ENCODE peak calls at places on chromosomes 3 and 15, in ten cellular contexts. One of them, this sample, is unnamed.

GRCh38 chr3:194281306-194281705 is 69.8 kb downstream of the CPN2 start:
- DNase-seq in adrenal gland: no peak
- DNase-seq in left lung: no peak
- DNase-seq in AG04450: no peak
- DNase-seq in kidney epithelial cell: no peak
- DNase-seq in neural progenitor cell: no peak
- DNase-seq in GM23338: no peak
- DNase-seq in lower leg skin: peak; percentile 66
- DNase-seq in foreskin fibroblast: no peak
- DNase-seq in pancreas: peak; percentile 31
- DNase-seq in this sample: no peak

GRCh38 chr3:155323063-155323666 is 29.7 kb upstream of the STRIT1 start:
- DNase-seq in adrenal gland: peak; percentile 9
- DNase-seq in left lung: no peak
- DNase-seq in AG04450: peak; percentile 64
- DNase-seq in kidney epithelial cell: peak; percentile 45
- DNase-seq in neural progenitor cell: peak; percentile 80
- DNase-seq in GM23338: peak; percentile 90
- DNase-seq in lower leg skin: no peak
- DNase-seq in foreskin fibroblast: peak; percentile 90
- DNase-seq in pancreas: no peak
- DNase-seq in this sample: peak; percentile 74

GRCh38 chr3:129934234-129935123 is 40.0 kb upstream of the TRH start:
- DNase-seq in adrenal gland: peak; percentile 13
- DNase-seq in left lung: no peak
- DNase-seq in AG04450: no peak
- DNase-seq in kidney epithelial cell: no peak
- DNase-seq in neural progenitor cell: peak; percentile 65
- DNase-seq in GM23338: peak; percentile 68
- DNase-seq in lower leg skin: no peak
- DNase-seq in foreskin fibroblast: peak; percentile 59
- DNase-seq in pancreas: no peak
- DNase-seq in this sample: no peak

GRCh38 chr3:109050591-109051167 is 67.3 kb downstream of the MORC1 start:
- DNase-seq in adrenal gland: peak; percentile 10
- DNase-seq in left lung: no peak
- DNase-seq in AG04450: no peak
- DNase-seq in kidney epithelial cell: no peak
- DNase-seq in neural progenitor cell: peak; percentile 16
- DNase-seq in GM23338: peak; percentile 48
- DNase-seq in lower leg skin: no peak
- DNase-seq in foreskin fibroblast: peak; percentile 0
- DNase-seq in pancreas: no peak
- DNase-seq in this sample: no peak

GRCh38 chr3:184597783-184598182 is 36.2 kb downstream of the EPHB3 start:
- DNase-seq in adrenal gland: no peak
- DNase-seq in left lung: no peak
- DNase-seq in AG04450: no peak
- DNase-seq in kidney epithelial cell: no peak
- DNase-seq in neural progenitor cell: no peak
- DNase-seq in GM23338: no peak
- DNase-seq in lower leg skin: no peak
- DNase-seq in foreskin fibroblast: no peak
- DNase-seq in pancreas: no peak
- DNase-seq in this sample: no peak

GRCh38 chr15:77075528-77075927 is 4.6 kb upstream of the TSPAN3 start:
- DNase-seq in adrenal gland: peak; percentile 70
- DNase-seq in left lung: no peak
- DNase-seq in AG04450: no peak
- DNase-seq in kidney epithelial cell: no peak
- DNase-seq in neural progenitor cell: no peak
- DNase-seq in GM23338: no peak
- DNase-seq in lower leg skin: no peak
- DNase-seq in foreskin fibroblast: no peak
- DNase-seq in pancreas: no peak
- DNase-seq in this sample: no peak

GRCh38 chr15:53448215-53449001 is 311.1 kb downstream of the WDR72 start:
- DNase-seq in adrenal gland: peak; percentile 8
- DNase-seq in left lung: no peak
- DNase-seq in AG04450: no peak
- DNase-seq in kidney epithelial cell: no peak
- DNase-seq in neural progenitor cell: peak; percentile 52
- DNase-seq in GM23338: no peak
- DNase-seq in lower leg skin: no peak
- DNase-seq in foreskin fibroblast: no peak
- DNase-seq in pancreas: no peak
- DNase-seq in this sample: no peak

GRCh38 chr3:133152056-133152455 is 113.9 kb downstream of the TMEM108 start:
- DNase-seq in adrenal gland: no peak
- DNase-seq in left lung: no peak
- DNase-seq in AG04450: no peak
- DNase-seq in kidney epithelial cell: no peak
- DNase-seq in neural progenitor cell: no peak
- DNase-seq in GM23338: no peak
- DNase-seq in lower leg skin: no peak
- DNase-seq in foreskin fibroblast: no peak
- DNase-seq in pancreas: no peak
- DNase-seq in this sample: no peak

GRCh38 chr15:32919749-32920414 is 202.1 kb downstream of the GREM1 start:
- DNase-seq in adrenal gland: no peak
- DNase-seq in left lung: no peak
- DNase-seq in AG04450: peak; percentile 94
- DNase-seq in kidney epithelial cell: peak; percentile 44
- DNase-seq in neural progenitor cell: no peak
- DNase-seq in GM23338: no peak
- DNase-seq in lower leg skin: no peak
- DNase-seq in foreskin fibroblast: peak; percentile 95
- DNase-seq in pancreas: no peak
- DNase-seq in this sample: peak; percentile 97
- H3K4me3 ChIP-seq in adrenal gland: no peak overlapping the region
- H3K4me3 ChIP-seq in left lung: no peak overlapping the region
- H3K4me3 ChIP-seq in AG04450: no peak overlapping the region
- H3K4me3 ChIP-seq in kidney epithelial cell: no peak overlapping the region
- H3K4me3 ChIP-seq in neural progenitor cell: no peak overlapping the region
- H3K4me3 ChIP-seq in GM23338: no peak overlapping the region
- H3K4me3 ChIP-seq in lower leg skin: no peak overlapping the region
- H3K4me3 ChIP-seq in foreskin fibroblast: no peak overlapping the region
- H3K4me3 ChIP-seq in pancreas: no peak overlapping the region
- H3K4me3 ChIP-seq in this sample: no peak overlapping the region

GRCh38 chr3:24447836-24448235 is 46.8 kb downstream of the THRB start:
- DNase-seq in adrenal gland: no peak
- DNase-seq in left lung: no peak
- DNase-seq in AG04450: no peak
- DNase-seq in kidney epithelial cell: no peak
- DNase-seq in neural progenitor cell: no peak
- DNase-seq in GM23338: no peak
- DNase-seq in lower leg skin: no peak
- DNase-seq in foreskin fibroblast: no peak
- DNase-seq in pancreas: no peak
- DNase-seq in this sample: no peak

GRCh38 chr3:24451461-24452099 is 43.1 kb downstream of the THRB start:
- DNase-seq in adrenal gland: peak; percentile 20
- DNase-seq in left lung: no peak
- DNase-seq in AG04450: no peak
- DNase-seq in kidney epithelial cell: no peak
- DNase-seq in neural progenitor cell: no peak
- DNase-seq in GM23338: no peak
- DNase-seq in lower leg skin: no peak
- DNase-seq in foreskin fibroblast: peak; percentile 48
- DNase-seq in pancreas: no peak
- DNase-seq in this sample: no peak

GRCh38 chr3:24454393-24454792 is 40.3 kb downstream of the THRB start:
- DNase-seq in adrenal gland: no peak
- DNase-seq in left lung: no peak
- DNase-seq in AG04450: no peak
- DNase-seq in kidney epithelial cell: no peak
- DNase-seq in neural progenitor cell: no peak
- DNase-seq in GM23338: no peak
- DNase-seq in lower leg skin: no peak
- DNase-seq in foreskin fibroblast: no peak
- DNase-seq in pancreas: no peak
- DNase-seq in this sample: no peak

GRCh38 chr3:24446032-24446431 is 48.6 kb downstream of the THRB start:
- DNase-seq in adrenal gland: no peak
- DNase-seq in left lung: no peak
- DNase-seq in AG04450: no peak
- DNase-seq in kidney epithelial cell: no peak
- DNase-seq in neural progenitor cell: no peak
- DNase-seq in GM23338: no peak
- DNase-seq in lower leg skin: no peak
- DNase-seq in foreskin fibroblast: no peak
- DNase-seq in pancreas: no peak
- DNase-seq in this sample: no peak

DNA sequence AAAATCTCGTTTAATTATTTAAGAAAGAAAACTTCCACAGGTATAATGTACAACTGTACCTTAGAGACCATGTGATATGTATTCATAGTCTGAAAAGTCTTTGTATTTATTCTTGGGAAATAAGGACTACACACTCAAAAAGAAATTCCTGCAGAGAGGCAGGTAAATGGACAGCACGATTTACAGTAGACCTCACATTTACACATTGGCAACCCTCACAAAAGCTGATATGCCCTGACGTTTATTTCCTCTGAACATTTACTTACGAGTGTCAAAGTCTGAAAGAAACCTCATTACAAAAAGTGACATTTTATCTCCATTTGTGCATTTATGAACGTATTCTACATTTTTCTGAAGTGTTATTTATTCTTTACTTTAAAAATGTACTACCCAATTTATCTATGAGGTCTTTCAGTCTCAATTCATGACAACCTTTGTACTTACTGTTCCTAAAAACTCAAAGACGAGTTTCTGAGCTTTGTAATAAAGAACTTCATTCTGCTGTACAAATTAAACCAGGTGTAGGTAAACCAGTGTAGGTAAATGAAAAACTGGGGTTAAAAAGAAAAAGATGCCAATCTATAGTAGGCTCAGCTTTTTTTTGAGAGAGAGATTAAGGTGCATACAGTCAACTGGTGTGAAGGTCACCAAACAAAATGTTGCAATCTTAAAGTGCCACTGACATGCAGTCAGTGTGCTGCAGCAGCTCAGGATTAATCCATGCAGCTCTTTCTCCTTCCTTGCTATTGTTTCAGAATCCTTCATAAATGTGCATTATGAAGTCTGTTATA is 44.3 kb downstream of the THRB start:
- DNase-seq in adrenal gland: peak; percentile 32
- DNase-seq in left lung: no peak
- DNase-seq in AG04450: no peak
- DNase-seq in kidney epithelial cell: no peak
- DNase-seq in neural progenitor cell: no peak
- DNase-seq in GM23338: no peak
- DNase-seq in lower leg skin: no peak
- DNase-seq in foreskin fibroblast: no peak
- DNase-seq in pancreas: no peak
- DNase-seq in this sample: no peak
- H3K4me3 ChIP-seq in adrenal gland: no peak overlapping the region
- H3K4me3 ChIP-seq in left lung: no peak overlapping the region
- H3K4me3 ChIP-seq in AG04450: no peak overlapping the region
- H3K4me3 ChIP-seq in kidney epithelial cell: no peak overlapping the region
- H3K4me3 ChIP-seq in neural progenitor cell: no peak overlapping the region
- H3K4me3 ChIP-seq in GM23338: no peak overlapping the region
- H3K4me3 ChIP-seq in lower leg skin: no peak overlapping the region
- H3K4me3 ChIP-seq in foreskin fibroblast: no peak overlapping the region
- H3K4me3 ChIP-seq in pancreas: no peak overlapping the region
- H3K4me3 ChIP-seq in this sample: no peak overlapping the region

GRCh38 chr3:172513488-172513887 is 9.7 kb downstream of the TNFSF10 start:
- DNase-seq in adrenal gland: no peak
- DNase-seq in left lung: no peak
- DNase-seq in AG04450: peak; percentile 48
- DNase-seq in kidney epithelial cell: no peak
- DNase-seq in neural progenitor cell: no peak
- DNase-seq in GM23338: no peak
- DNase-seq in lower leg skin: no peak
- DNase-seq in foreskin fibroblast: no peak
- DNase-seq in pancreas: no peak
- DNase-seq in this sample: no peak

GRCh38 chr3:172511783-172512357 is 11.4 kb downstream of the TNFSF10 start:
- DNase-seq in adrenal gland: no peak
- DNase-seq in left lung: no peak
- DNase-seq in AG04450: no peak
- DNase-seq in kidney epithelial cell: no peak
- DNase-seq in neural progenitor cell: no peak
- DNase-seq in GM23338: no peak
- DNase-seq in lower leg skin: no peak
- DNase-seq in foreskin fibroblast: no peak
- DNase-seq in pancreas: no peak
- DNase-seq in this sample: no peak

GRCh38 chr3:172514678-172515077 is 8.6 kb downstream of the TNFSF10 start:
- DNase-seq in adrenal gland: no peak
- DNase-seq in left lung: no peak
- DNase-seq in AG04450: no peak
- DNase-seq in kidney epithelial cell: no peak
- DNase-seq in neural progenitor cell: no peak
- DNase-seq in GM23338: peak; percentile 21
- DNase-seq in lower leg skin: no peak
- DNase-seq in foreskin fibroblast: no peak
- DNase-seq in pancreas: no peak
- DNase-seq in this sample: no peak

GRCh38 chr3:172515130-172515918 is 7.9 kb downstream of the TNFSF10 start:
- DNase-seq in adrenal gland: no peak
- DNase-seq in left lung: no peak
- DNase-seq in AG04450: no peak
- DNase-seq in kidney epithelial cell: no peak
- DNase-seq in neural progenitor cell: no peak
- DNase-seq in GM23338: no peak
- DNase-seq in lower leg skin: no peak
- DNase-seq in foreskin fibroblast: no peak
- DNase-seq in pancreas: no peak
- DNase-seq in this sample: no peak

DNA sequence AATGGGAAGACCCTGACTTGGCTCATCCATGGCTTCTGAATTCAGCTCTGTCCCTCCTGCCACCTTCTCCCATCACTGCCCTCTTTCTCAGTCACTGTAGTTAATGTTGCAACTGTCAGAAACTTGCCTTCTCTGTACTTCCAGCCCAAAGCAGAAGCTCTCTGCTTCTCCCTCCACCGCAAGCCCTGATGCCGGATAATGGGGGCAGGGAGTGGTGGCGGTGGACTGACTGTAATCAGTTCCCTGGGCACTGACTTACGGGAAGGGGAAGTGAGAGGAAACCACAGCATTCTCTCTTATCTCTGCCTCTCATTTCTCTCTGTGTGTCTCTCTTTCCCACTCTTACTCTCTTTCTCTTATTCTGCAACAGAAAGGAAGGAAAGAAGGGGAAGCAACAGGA is 10.9 kb downstream of the TNFSF10 start:
- DNase-seq in adrenal gland: peak; percentile 52
- DNase-seq in left lung: peak; percentile 86
- DNase-seq in AG04450: no peak
- DNase-seq in kidney epithelial cell: no peak
- DNase-seq in neural progenitor cell: no peak
- DNase-seq in GM23338: no peak
- DNase-seq in lower leg skin: no peak
- DNase-seq in foreskin fibroblast: no peak
- DNase-seq in pancreas: no peak
- DNase-seq in this sample: no peak
- H3K4me3 ChIP-seq in adrenal gland: no peak overlapping the region
- H3K4me3 ChIP-seq in left lung: peak overlapping the region; percentile 1
- H3K4me3 ChIP-seq in AG04450: no peak overlapping the region
- H3K4me3 ChIP-seq in kidney epithelial cell: no peak overlapping the region
- H3K4me3 ChIP-seq in neural progenitor cell: no peak overlapping the region
- H3K4me3 ChIP-seq in GM23338: no peak overlapping the region
- H3K4me3 ChIP-seq in lower leg skin: no peak overlapping the region
- H3K4me3 ChIP-seq in foreskin fibroblast: no peak overlapping the region
- H3K4me3 ChIP-seq in pancreas: no peak overlapping the region
- H3K4me3 ChIP-seq in this sample: no peak overlapping the region

DNA sequence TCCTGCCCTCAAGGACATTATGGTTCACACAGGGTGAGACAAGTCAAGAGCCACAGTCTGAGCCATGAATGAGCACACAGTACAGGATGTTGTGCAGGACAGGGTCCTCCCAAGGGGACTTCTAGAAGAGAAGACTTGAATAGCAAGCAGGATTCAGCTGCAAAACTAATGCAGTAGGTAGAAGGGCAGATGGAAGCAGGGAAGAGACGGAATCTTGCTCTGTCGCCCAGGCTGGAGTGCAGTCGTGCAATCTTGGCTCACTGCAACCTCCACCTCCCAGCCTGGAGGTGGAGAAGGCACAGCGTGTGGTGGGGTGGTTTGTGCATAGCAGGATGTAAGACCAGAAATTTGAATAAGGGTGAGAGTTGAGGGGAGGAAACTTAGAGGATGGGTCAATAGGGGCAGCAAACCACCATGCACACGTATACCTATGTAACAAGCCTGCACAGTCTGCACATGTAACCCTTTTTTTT is 8.0 kb downstream of the BCL2L10 start:
- DNase-seq in adrenal gland: no peak
- DNase-seq in left lung: no peak
- DNase-seq in AG04450: no peak
- DNase-seq in kidney epithelial cell: no peak
- DNase-seq in neural progenitor cell: no peak
- DNase-seq in GM23338: no peak
- DNase-seq in lower leg skin: no peak
- DNase-seq in foreskin fibroblast: no peak
- DNase-seq in pancreas: no peak
- DNase-seq in this sample: no peak
- H3K4me3 ChIP-seq in adrenal gland: no peak overlapping the region
- H3K4me3 ChIP-seq in left lung: no peak overlapping the region
- H3K4me3 ChIP-seq in AG04450: no peak overlapping the region
- H3K4me3 ChIP-seq in kidney epithelial cell: no peak overlapping the region
- H3K4me3 ChIP-seq in neural progenitor cell: no peak overlapping the region
- H3K4me3 ChIP-seq in GM23338: no peak overlapping the region
- H3K4me3 ChIP-seq in lower leg skin: no peak overlapping the region
- H3K4me3 ChIP-seq in foreskin fibroblast: no peak overlapping the region
- H3K4me3 ChIP-seq in pancreas: no peak overlapping the region
- H3K4me3 ChIP-seq in this sample: no peak overlapping the region

This sample was measured in skeletal muscle cell.